ENCODE peak calls at places on chromosomes 16 and 17, in four cellular contexts. B is colonic mucosa, P is tibial artery, O is stomach. L is an unnamed sample. For H3K9me3, H3K27me3 and H3K4me1, the result is how much of the 10 kb centered on the place peaks cover.

GRCh38 chr16:58492735-58493134 is 7.2 kb upstream of the NDRG4 start:
- DNase-seq in B (no peak), P (no peak), O (no peak), L (no peak)

GRCh38 chr17:44979426-44980273 is 11.5 kb upstream of the C1QL1 start:
- DNase-seq in B (peak), P (no peak), O (no peak), L (no peak)

GRCh38 chr16:60203525-60204124 is 1469.5 kb upstream of the GOT2 start:
- DNase-seq in B (no peak), P (no peak), O (no peak), L (no peak)

GRCh38 chr17:45341389-45342158 is 24.8 kb upstream of the MAP3K14 start:
- DNase-seq in B (no peak), P (peak), O (no peak), L (peak)

GRCh38 chr16:54651440-54651839 is 279.2 kb upstream of the IRX5 start:
- DNase-seq in B (no peak), P (no peak), O (no peak), L (no peak)

GRCh38 chr17:79803421-79803996 is 6.6 kb upstream of the CBX8 start:
- DNase-seq in B (no peak), P (no peak), O (no peak), L (no peak)

GRCh38 chr16:77298638-77299360 is 99.6 kb downstream of the SYCE1L start:
- DNase-seq in B (no peak), P (no peak), O (no peak), L (peak)

GRCh38 chr16:82583415-82583814 is 43.4 kb upstream of the CDH13 start:
- DNase-seq in B (no peak), P (no peak), O (no peak), L (no peak)

GRCh38 chr17:42414782-42415409 is 8.2 kb downstream of the CAVIN1 start:
- DNase-seq in B (no peak), P (no peak), O (no peak), L (no peak)

GRCh38 chr17:2266045-2266864 is 37.3 kb downstream of the SMG6 start:
- DNase-seq in B (peak), P (no peak), O (peak), L (no peak)

GRCh38 chr17:69944406-69944805 is 130.6 kb upstream of the KCNJ16 start:
- DNase-seq in B (no peak), P (no peak), O (no peak), L (no peak)

GRCh38 chr17:38574712-38575111 is 31.0 kb downstream of the SRCIN1 start:
- DNase-seq in B (no peak), P (no peak), O (no peak), L (no peak)

GRCh38 chr17:75693500-75694481 is 26.7 kb downstream of the SAP30BP start:
- DNase-seq in B (no peak), P (peak), O (no peak), L (peak)

GRCh38 chr16:50067290-50067853 is 1.6 kb downstream of the HEATR3 start:
- DNase-seq in B (peak), P (no peak), O (no peak), L (no peak)

GRCh38 chr17:81868674-81869220 is 2.4 kb downstream of the ARHGDIA start:
- DNase-seq in B (no peak), P (peak), O (no peak), L (no peak)

GRCh38 chr17:59825533-59826316 is 67.0 kb downstream of the TUBD1 start:
- DNase-seq in B (no peak), P (peak), O (no peak), L (no peak)

GRCh38 chr16:4321286-4322120 is 5.6 kb downstream of the GLIS2 start:
- DNase-seq in B (no peak), P (peak), O (no peak), L (no peak)

GRCh38 chr17:22459331-22459952 is 767.1 kb downstream of the KCNJ18 start:
- DNase-seq in B (no peak), P (no peak), O (no peak), L (no peak)
- H3K9me3 ChIP-seq in B (under half), P (under half), O (under half), L (under half)

DNA sequence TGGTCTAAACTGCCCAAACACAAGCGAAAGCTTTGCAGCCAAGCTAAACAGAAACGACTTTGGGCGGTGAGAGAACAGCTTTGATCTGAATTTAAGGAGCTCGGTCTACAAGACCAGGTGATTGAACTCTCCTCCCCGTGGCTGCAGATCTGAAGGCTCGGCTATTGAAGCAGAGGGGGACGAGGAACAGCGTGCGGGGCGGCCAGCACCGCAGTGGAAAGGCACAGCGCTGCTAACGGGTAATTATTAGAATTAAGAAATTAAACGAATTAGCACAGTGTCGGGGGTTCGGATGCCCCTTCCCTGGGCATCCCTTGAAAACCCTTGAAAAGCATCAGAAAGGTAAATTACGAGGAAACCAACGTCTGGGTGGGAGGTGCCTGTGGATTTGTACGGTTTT is 431 bp downstream of the TEKT3 start:
- DNase-seq in B (no peak), P (no peak), O (no peak), L (no peak)
- H3K27me3 ChIP-seq in B (under half), P (under half), O (under half), L (under half)

DNA sequence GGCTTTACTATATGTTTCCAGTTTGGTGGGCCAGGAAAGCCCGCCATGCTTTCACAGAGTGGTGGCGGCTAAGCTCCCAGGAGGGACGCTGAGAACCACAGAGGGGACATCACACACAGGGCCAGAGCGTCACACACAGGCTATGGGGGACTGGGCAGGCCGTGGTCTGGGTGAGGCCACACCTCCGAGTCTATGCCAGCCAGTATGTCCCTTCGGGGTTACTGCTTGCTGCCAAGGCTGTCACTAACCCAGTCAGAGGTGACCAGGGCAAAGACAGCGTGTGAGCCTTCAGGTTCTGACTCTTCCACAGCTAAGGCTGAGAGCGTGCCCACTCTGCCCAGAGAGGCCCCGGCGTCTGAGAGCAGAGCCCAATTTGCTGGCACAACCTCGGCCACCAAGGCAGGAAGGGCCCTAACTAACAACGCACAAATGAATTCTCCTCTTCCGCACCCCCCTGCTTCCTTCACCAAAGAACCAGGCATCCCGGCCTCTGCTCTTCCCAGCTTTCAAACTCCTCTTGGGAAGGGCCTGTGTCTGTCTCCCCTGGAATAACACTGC is 2.9 kb downstream of the PLD6 start:
- DNase-seq in B (no peak), P (no peak), O (no peak), L (no peak)
- H3K4me1 ChIP-seq in B (under half), P (under half), O (half or more), L (half or more)

GRCh38 chr17:5184284-5184683 is 7.4 kb downstream of the ZNF594 start:
- DNase-seq in B (no peak), P (no peak), O (no peak), L (no peak)
- H3K9me3 ChIP-seq in B (under half), P (under half), O (half or more), L (half or more)

GRCh38 chr16:23941025-23941424 is 105.2 kb downstream of the PRKCB start:
- DNase-seq in B (no peak), P (no peak), O (no peak), L (no peak)
- H3K27me3 ChIP-seq in B (under half), P (under half), O (under half), L (under half)

DNA sequence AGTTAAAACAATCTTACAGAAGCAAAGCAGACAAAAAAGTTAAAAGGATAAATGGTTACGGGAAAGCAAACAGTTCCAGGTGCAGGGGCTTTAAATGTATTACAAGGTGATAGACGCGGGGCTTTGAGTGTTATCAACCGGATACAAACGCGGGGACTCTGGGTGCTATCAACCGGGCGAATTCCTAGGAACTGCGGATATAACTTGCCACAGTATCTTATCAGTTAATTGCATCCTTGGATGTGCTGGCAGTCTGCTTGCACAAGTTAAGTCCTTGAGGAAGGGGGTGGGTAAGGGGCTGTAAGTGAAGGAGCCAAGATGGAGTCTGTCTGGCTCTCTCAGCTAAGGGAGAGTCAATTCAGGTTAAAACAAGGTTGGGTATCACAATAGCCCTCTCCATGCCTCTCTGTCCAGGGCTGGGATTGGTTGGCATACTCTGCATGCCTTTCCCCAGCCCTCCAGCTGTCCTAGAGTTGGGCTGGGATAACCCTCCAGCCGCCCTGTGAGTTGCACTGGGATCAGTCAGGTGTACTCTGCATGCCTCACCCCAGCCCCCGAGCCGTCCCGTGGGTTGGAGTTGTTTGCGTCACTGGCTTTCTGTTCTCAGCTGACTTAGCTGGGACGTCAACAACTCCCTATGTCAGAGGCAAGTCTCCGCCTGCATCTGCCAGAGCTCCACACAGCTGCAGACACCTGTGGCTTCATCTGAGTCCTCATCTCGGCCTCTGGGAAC is 40.9 kb downstream of the TMEM235 start:
- DNase-seq in B (peak), P (no peak), O (peak), L (no peak)
- H3K4me1 ChIP-seq in B (under half), P (under half), O (under half), L (under half)

DNA sequence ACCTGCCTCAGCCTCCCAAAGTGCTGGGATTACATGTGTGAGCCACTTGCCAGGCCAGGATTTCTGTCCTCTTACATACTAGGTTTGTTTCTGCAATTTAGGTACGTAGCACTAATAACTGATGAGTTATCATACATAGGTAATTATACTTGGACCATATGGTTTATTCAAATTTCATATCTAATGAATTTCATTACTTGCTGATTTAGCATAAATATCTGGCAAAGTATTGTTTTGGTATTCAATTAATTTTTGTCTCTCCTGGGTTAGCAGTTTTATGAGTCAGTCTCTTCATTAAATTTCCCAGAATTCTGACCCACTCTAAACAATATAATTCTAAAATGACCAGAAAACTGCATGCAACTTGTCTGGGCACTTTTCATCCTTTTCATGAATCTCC is 2146.5 kb downstream of the TP53TG3F start:
- DNase-seq in B (no peak), P (no peak), O (no peak), L (no peak)
- H3K9me3 ChIP-seq in B (under half), P (under half), O (under half), L (under half)

GRCh38 chr16:23182675-23183485 is at the start of gene SCNN1G:
- DNase-seq in B (peak), P (no peak), O (peak), L (no peak)

GRCh38 chr16:23181506-23181905 is 1.0 kb upstream of the SCNN1G start:
- DNase-seq in B (no peak), P (no peak), O (no peak), L (no peak)

GRCh38 chr16:23183486-23183862 is 929 bp downstream of the SCNN1G start:
- DNase-seq in B (no peak), P (no peak), O (no peak), L (no peak)

GRCh38 chr16:23185661-23186060 is 3.1 kb downstream of the SCNN1G start:
- DNase-seq in B (no peak), P (no peak), O (peak), L (no peak)

GRCh38 chr16:23182206-23182674 is 305 bp upstream of the SCNN1G start:
- DNase-seq in B (peak), P (peak), O (peak), L (no peak)
- H3K27me3 ChIP-seq in B (under half), P (half or more), O (under half), L (under half)

L was measured in tibial nerve.